ENCODE peak calls at places on chromosomes 2 and 18, in six cellular contexts. One of them, this sample, is unnamed.

GRCh38 chr2:25042321-25043240 is 705 bp downstream of the EFR3B start:
- DNase-seq in mesothelial cell of epicardium: peak; percentile 62
- DNase-seq in AG10803: peak; percentile 19
- DNase-seq in head of caudate nucleus: peak; percentile 36
- DNase-seq in activated CD4-positive, alpha-beta T cell treated with anti-CD3 and anti-CD28 coated beads, Interleukin-2, amount 10 ng/mL, durations not matched to agents 7 days and 5 days: no peak
- DNase-seq in right lobe of liver: peak; percentile 34
- DNase-seq in this sample: peak; percentile 69

GRCh38 chr2:61184263-61184662 is 22.3 kb downstream of the C2orf74 start:
- DNase-seq in mesothelial cell of epicardium: no peak
- DNase-seq in AG10803: no peak
- DNase-seq in head of caudate nucleus: no peak
- DNase-seq in activated CD4-positive, alpha-beta T cell treated with anti-CD3 and anti-CD28 coated beads, Interleukin-2, amount 10 ng/mL, durations not matched to agents 7 days and 5 days: no peak
- DNase-seq in right lobe of liver: no peak
- DNase-seq in this sample: no peak

GRCh38 chr2:111159640-111160039 is 38.9 kb downstream of the BCL2L11 start:
- DNase-seq in mesothelial cell of epicardium: no peak
- DNase-seq in AG10803: peak; percentile 14
- DNase-seq in head of caudate nucleus: no peak
- DNase-seq in activated CD4-positive, alpha-beta T cell treated with anti-CD3 and anti-CD28 coated beads, Interleukin-2, amount 10 ng/mL, durations not matched to agents 7 days and 5 days: no peak
- DNase-seq in right lobe of liver: no peak
- DNase-seq in this sample: no peak

GRCh38 chr2:175025233-175025632 is 20.1 kb upstream of the CHN1 start:
- DNase-seq in mesothelial cell of epicardium: no peak
- DNase-seq in AG10803: no peak
- DNase-seq in head of caudate nucleus: no peak
- DNase-seq in activated CD4-positive, alpha-beta T cell treated with anti-CD3 and anti-CD28 coated beads, Interleukin-2, amount 10 ng/mL, durations not matched to agents 7 days and 5 days: no peak
- DNase-seq in right lobe of liver: no peak
- DNase-seq in this sample: no peak

GRCh38 chr2:59282374-59283057 is 1041.4 kb upstream of the FANCL start:
- DNase-seq in mesothelial cell of epicardium: no peak
- DNase-seq in AG10803: no peak
- DNase-seq in head of caudate nucleus: no peak
- DNase-seq in activated CD4-positive, alpha-beta T cell treated with anti-CD3 and anti-CD28 coated beads, Interleukin-2, amount 10 ng/mL, durations not matched to agents 7 days and 5 days: no peak
- DNase-seq in right lobe of liver: no peak
- DNase-seq in this sample: no peak

GRCh38 chr2:69915050-69915945 is at the start of gene MXD1:
- DNase-seq in mesothelial cell of epicardium: peak; percentile 50
- DNase-seq in AG10803: no peak
- DNase-seq in head of caudate nucleus: peak; percentile 32
- DNase-seq in activated CD4-positive, alpha-beta T cell treated with anti-CD3 and anti-CD28 coated beads, Interleukin-2, amount 10 ng/mL, durations not matched to agents 7 days and 5 days: peak; percentile 26
- DNase-seq in right lobe of liver: peak; percentile 51
- DNase-seq in this sample: peak; percentile 32

GRCh38 chr18:61982475-61982874 is 89.7 kb upstream of the RNF152 start:
- DNase-seq in mesothelial cell of epicardium: no peak
- DNase-seq in AG10803: no peak
- DNase-seq in head of caudate nucleus: no peak
- DNase-seq in activated CD4-positive, alpha-beta T cell treated with anti-CD3 and anti-CD28 coated beads, Interleukin-2, amount 10 ng/mL, durations not matched to agents 7 days and 5 days: no peak
- DNase-seq in right lobe of liver: no peak
- DNase-seq in this sample: no peak

GRCh38 chr2:230219419-230220331 is at the start of gene SP110:
- DNase-seq in mesothelial cell of epicardium: peak; percentile 63
- DNase-seq in AG10803: peak; percentile 85
- DNase-seq in head of caudate nucleus: peak; percentile 6
- DNase-seq in activated CD4-positive, alpha-beta T cell treated with anti-CD3 and anti-CD28 coated beads, Interleukin-2, amount 10 ng/mL, durations not matched to agents 7 days and 5 days: peak; percentile 91
- DNase-seq in right lobe of liver: peak; percentile 78
- DNase-seq in this sample: peak; percentile 90

GRCh38 chr2:11753886-11754704 is 7.7 kb downstream of the LPIN1 start:
- DNase-seq in mesothelial cell of epicardium: no peak
- DNase-seq in AG10803: peak; percentile 52
- DNase-seq in head of caudate nucleus: no peak
- DNase-seq in activated CD4-positive, alpha-beta T cell treated with anti-CD3 and anti-CD28 coated beads, Interleukin-2, amount 10 ng/mL, durations not matched to agents 7 days and 5 days: peak; percentile 64
- DNase-seq in right lobe of liver: no peak
- DNase-seq in this sample: peak; percentile 60

GRCh38 chr2:232418466-232419244 is 12.0 kb downstream of the ALPG start:
- DNase-seq in mesothelial cell of epicardium: no peak
- DNase-seq in AG10803: no peak
- DNase-seq in head of caudate nucleus: no peak
- DNase-seq in activated CD4-positive, alpha-beta T cell treated with anti-CD3 and anti-CD28 coated beads, Interleukin-2, amount 10 ng/mL, durations not matched to agents 7 days and 5 days: no peak
- DNase-seq in right lobe of liver: no peak
- DNase-seq in this sample: peak; percentile 56

This sample was measured in mucosa of descending colon.